ENCODE peak calls at places on chromosomes 11 and 22, in four cellular contexts. One of them, this sample, is unnamed.
A peak's percentile ranks its signal among the peaks of the same experiment; 100 is the strongest.

GRCh38 chr22:22397292-22397870 is 111.2 kb downstream of the ZNF280B start:
- DNase-seq in mesenchymal stem cell: no peak
- DNase-seq in neuronal stem cell: no peak
- DNase-seq in trophoblast cell: peak; percentile 94
- DNase-seq in this sample: no peak

GRCh38 chr11:45848654-45849081 is 1.4 kb downstream of the CRY2 start:
- DNase-seq in mesenchymal stem cell: no peak
- DNase-seq in trophoblast cell: no peak
- DNase-seq in neuronal stem cell: no peak
- DNase-seq in this sample: no peak

GRCh38 chr11:42249956-42250355 is 790.5 kb upstream of the LRRC4C start:
- DNase-seq in trophoblast cell: no peak
- DNase-seq in mesenchymal stem cell: no peak
- DNase-seq in neuronal stem cell: no peak
- DNase-seq in this sample: no peak

GRCh38 chr11:101428918-101429317 is 154.9 kb downstream of the TRPC6 start:
- DNase-seq in neuronal stem cell: no peak
- DNase-seq in mesenchymal stem cell: peak; percentile 57
- DNase-seq in trophoblast cell: no peak
- DNase-seq in this sample: peak; percentile 43

GRCh38 chr11:111941963-111942362 is 4.8 kb downstream of the DIXDC1 start:
- DNase-seq in trophoblast cell: no peak
- DNase-seq in neuronal stem cell: no peak
- DNase-seq in mesenchymal stem cell: no peak
- DNase-seq in this sample: no peak

GRCh38 chr11:60801194-60801593 is 16.1 kb downstream of the MS4A10 start:
- DNase-seq in mesenchymal stem cell: no peak
- DNase-seq in trophoblast cell: no peak
- DNase-seq in neuronal stem cell: no peak
- DNase-seq in this sample: no peak

GRCh38 chr11:130798280-130798679 is 118.0 kb downstream of the SNX19 start:
- DNase-seq in trophoblast cell: peak; percentile 7
- DNase-seq in neuronal stem cell: no peak
- DNase-seq in mesenchymal stem cell: peak; percentile 90
- DNase-seq in this sample: no peak

GRCh38 chr11:72314199-72314598 is 70.2 kb upstream of the PHOX2A start:
- DNase-seq in trophoblast cell: no peak
- DNase-seq in neuronal stem cell: no peak
- DNase-seq in mesenchymal stem cell: no peak
- DNase-seq in this sample: no peak

GRCh38 chr11:71542382-71542781 is 4.6 kb downstream of the KRTAP5-8 start:
- DNase-seq in neuronal stem cell: no peak
- DNase-seq in mesenchymal stem cell: no peak
- DNase-seq in trophoblast cell: no peak
- DNase-seq in this sample: no peak

GRCh38 chr11:624705-625635 is at the start of gene CDHR5:
- DNase-seq in trophoblast cell: no peak
- DNase-seq in neuronal stem cell: no peak
- DNase-seq in mesenchymal stem cell: no peak
- DNase-seq in this sample: no peak

GRCh38 chr11:102869354-102869753 is 5.4 kb downstream of the MMP12 start:
- DNase-seq in trophoblast cell: no peak
- DNase-seq in mesenchymal stem cell: peak; percentile 80
- DNase-seq in neuronal stem cell: no peak
- DNase-seq in this sample: no peak

GRCh38 chr11:97140885-97141494 is 751.2 kb downstream of the JRKL start:
- DNase-seq in neuronal stem cell: peak; percentile 17
- DNase-seq in trophoblast cell: no peak
- DNase-seq in mesenchymal stem cell: peak; percentile 40
- DNase-seq in this sample: no peak

GRCh38 chr11:45252877-45253276 is 33.3 kb downstream of the SYT13 start:
- DNase-seq in neuronal stem cell: no peak
- DNase-seq in trophoblast cell: no peak
- DNase-seq in mesenchymal stem cell: no peak
- DNase-seq in this sample: no peak

GRCh38 chr22:43060213-43060612 is 29.0 kb downstream of the TTLL1 start:
- DNase-seq in trophoblast cell: peak; percentile 59
- DNase-seq in neuronal stem cell: peak; percentile 44
- DNase-seq in mesenchymal stem cell: peak; percentile 15
- DNase-seq in this sample: peak; percentile 86

GRCh38 chr11:129639300-129639699 is 176.3 kb upstream of the TMEM45B start:
- DNase-seq in trophoblast cell: no peak
- DNase-seq in neuronal stem cell: no peak
- DNase-seq in mesenchymal stem cell: peak; percentile 97
- DNase-seq in this sample: no peak

GRCh38 chr11:15965562-15966250 is 390.6 kb downstream of the SOX6 start:
- DNase-seq in neuronal stem cell: no peak
- DNase-seq in trophoblast cell: no peak
- DNase-seq in mesenchymal stem cell: no peak
- DNase-seq in this sample: no peak

GRCh38 chr11:131659931-131660330 is 289.5 kb downstream of the NTM start:
- DNase-seq in trophoblast cell: no peak
- DNase-seq in neuronal stem cell: no peak
- DNase-seq in mesenchymal stem cell: no peak
- DNase-seq in this sample: no peak

GRCh38 chr11:132177106-132177505 is 806.7 kb downstream of the NTM start:
- DNase-seq in mesenchymal stem cell: peak; percentile 53
- DNase-seq in trophoblast cell: no peak
- DNase-seq in neuronal stem cell: peak; percentile 56
- DNase-seq in this sample: no peak

GRCh38 chr11:65782816-65783228 is 2.0 kb upstream of the AP5B1 start:
- DNase-seq in trophoblast cell: peak; percentile 50
- DNase-seq in neuronal stem cell: no peak
- DNase-seq in mesenchymal stem cell: no peak
- DNase-seq in this sample: no peak

GRCh38 chr11:46050065-46050464 is 71.2 kb downstream of the PHF21A start:
- DNase-seq in mesenchymal stem cell: peak; percentile 84
- DNase-seq in trophoblast cell: peak; percentile 80
- DNase-seq in neuronal stem cell: peak; percentile 49
- DNase-seq in this sample: peak; percentile 45

DNA sequence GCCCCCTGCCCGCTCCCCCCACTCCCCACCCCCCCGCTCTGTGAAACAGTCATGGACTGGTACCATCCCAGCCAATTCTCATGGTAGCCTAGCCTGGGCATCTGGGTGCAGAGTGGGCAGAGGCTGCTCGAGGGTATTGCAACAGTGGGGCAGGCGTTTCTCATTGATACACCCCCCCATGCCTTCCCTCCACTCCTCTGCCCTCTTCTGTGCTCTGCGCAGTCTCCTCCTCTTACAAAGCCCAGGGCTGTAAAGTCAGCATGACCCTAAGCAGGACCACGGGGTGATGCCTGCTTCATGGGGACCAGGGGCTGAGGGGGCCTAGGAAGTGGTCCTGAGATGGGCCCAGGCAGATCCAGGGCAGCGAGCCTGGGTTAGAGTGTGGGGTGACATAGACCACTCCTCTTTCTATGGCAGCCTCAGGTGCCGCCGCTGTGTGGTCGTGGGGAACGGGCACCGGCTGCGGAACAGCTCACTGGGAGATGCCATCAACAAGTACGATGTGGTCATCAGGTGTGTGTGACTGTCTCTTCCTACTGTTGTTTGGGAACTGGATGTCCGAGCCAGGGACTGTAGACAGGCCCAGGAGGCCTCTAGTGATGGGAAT is 52.3 kb downstream of the ST3GAL4 start:
- DNase-seq in neuronal stem cell: no peak
- DNase-seq in mesenchymal stem cell: no peak
- DNase-seq in trophoblast cell: no peak
- DNase-seq in this sample: no peak
- H3K18ac ChIP-seq in neuronal stem cell: no peak overlapping the region
- H3K18ac ChIP-seq in mesenchymal stem cell: no peak overlapping the region
- H3K18ac ChIP-seq in trophoblast cell: no peak overlapping the region
- H3K18ac ChIP-seq in this sample: no peak overlapping the region

GRCh38 chr11:13336246-13336873 is 58.8 kb downstream of the BMAL1 start:
- DNase-seq in trophoblast cell: no peak
- DNase-seq in mesenchymal stem cell: no peak
- DNase-seq in neuronal stem cell: no peak
- DNase-seq in this sample: no peak
- H3K23ac ChIP-seq in trophoblast cell: no peak overlapping the region
- H3K23ac ChIP-seq in mesenchymal stem cell: no peak overlapping the region
- H3K23ac ChIP-seq in neuronal stem cell: peak overlapping the region; percentile 8
- H3K23ac ChIP-seq in this sample: no peak overlapping the region

GRCh38 chr22:44383071-44383575 is 70.4 kb upstream of the SHISAL1 start:
- DNase-seq in trophoblast cell: no peak
- DNase-seq in neuronal stem cell: no peak
- DNase-seq in mesenchymal stem cell: no peak
- DNase-seq in this sample: no peak
- H2BK12ac ChIP-seq in trophoblast cell: no peak overlapping the region
- H2BK12ac ChIP-seq in neuronal stem cell: no peak overlapping the region
- H2BK12ac ChIP-seq in mesenchymal stem cell: no peak overlapping the region
- H2BK12ac ChIP-seq in this sample: no peak overlapping the region

DNA sequence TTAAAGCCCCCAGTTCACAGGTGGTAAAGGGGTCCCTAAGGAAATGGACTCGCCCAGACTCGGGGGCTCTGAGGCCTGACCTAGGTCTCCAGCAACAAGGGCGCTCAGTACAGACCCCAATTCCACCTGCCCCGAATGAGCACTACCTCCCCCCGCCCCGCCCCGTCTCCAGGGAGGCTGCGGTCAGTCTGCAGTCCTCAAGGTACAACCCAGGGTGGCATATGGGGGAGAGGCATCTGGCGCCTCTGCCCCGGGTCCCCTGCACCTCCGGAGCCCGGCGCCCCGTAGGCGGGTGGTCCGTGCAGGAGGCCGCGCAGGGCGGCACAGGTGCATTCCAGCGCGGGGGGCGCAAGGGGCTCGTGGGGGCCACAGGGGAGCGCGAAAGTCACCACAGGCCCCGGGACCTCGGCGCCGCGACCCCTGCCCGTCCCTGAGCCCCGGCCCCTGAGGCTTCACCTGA is 361 bp downstream of the CTSD start:
- DNase-seq in neuronal stem cell: no peak
- DNase-seq in mesenchymal stem cell: no peak
- DNase-seq in trophoblast cell: no peak
- DNase-seq in this sample: no peak
- H3K18ac ChIP-seq in neuronal stem cell: peak overlapping the region; percentile 97
- H3K18ac ChIP-seq in mesenchymal stem cell: peak overlapping the region; percentile 88
- H3K18ac ChIP-seq in trophoblast cell: peak overlapping the region; percentile 99
- H3K18ac ChIP-seq in this sample: no peak overlapping the region

GRCh38 chr11:34916810-34917780 is 677 bp downstream of the PDHX start:
- DNase-seq in mesenchymal stem cell: no peak
- DNase-seq in trophoblast cell: no peak
- DNase-seq in neuronal stem cell: no peak
- DNase-seq in this sample: no peak

GRCh38 chr11:34915136-34916013 is 804 bp downstream of the APIP start:
- DNase-seq in trophoblast cell: no peak
- DNase-seq in mesenchymal stem cell: peak; percentile 57
- DNase-seq in neuronal stem cell: no peak
- DNase-seq in this sample: no peak

GRCh38 chr11:34921156-34921555 is 4.7 kb downstream of the PDHX start:
- DNase-seq in neuronal stem cell: no peak
- DNase-seq in mesenchymal stem cell: no peak
- DNase-seq in trophoblast cell: no peak
- DNase-seq in this sample: no peak

GRCh38 chr11:34910817-34911216 is 5.4 kb downstream of the APIP start:
- DNase-seq in neuronal stem cell: no peak
- DNase-seq in trophoblast cell: no peak
- DNase-seq in mesenchymal stem cell: no peak
- DNase-seq in this sample: no peak

GRCh38 chr11:34916014-34916809 is at the start of the genes APIP and PDHX:
- DNase-seq in mesenchymal stem cell: peak; percentile 98
- DNase-seq in neuronal stem cell: peak; percentile 98
- DNase-seq in trophoblast cell: peak; percentile 99
- DNase-seq in this sample: peak; percentile 99
- H3K23ac ChIP-seq in mesenchymal stem cell: no peak within 1 kb of the TSS
- H3K23ac ChIP-seq in neuronal stem cell: peak within 1 kb of the TSS; percentile 98
- H3K23ac ChIP-seq in trophoblast cell: peak within 1 kb of the TSS; percentile 55
- H3K23ac ChIP-seq in this sample: no peak within 1 kb of the TSS

DNA sequence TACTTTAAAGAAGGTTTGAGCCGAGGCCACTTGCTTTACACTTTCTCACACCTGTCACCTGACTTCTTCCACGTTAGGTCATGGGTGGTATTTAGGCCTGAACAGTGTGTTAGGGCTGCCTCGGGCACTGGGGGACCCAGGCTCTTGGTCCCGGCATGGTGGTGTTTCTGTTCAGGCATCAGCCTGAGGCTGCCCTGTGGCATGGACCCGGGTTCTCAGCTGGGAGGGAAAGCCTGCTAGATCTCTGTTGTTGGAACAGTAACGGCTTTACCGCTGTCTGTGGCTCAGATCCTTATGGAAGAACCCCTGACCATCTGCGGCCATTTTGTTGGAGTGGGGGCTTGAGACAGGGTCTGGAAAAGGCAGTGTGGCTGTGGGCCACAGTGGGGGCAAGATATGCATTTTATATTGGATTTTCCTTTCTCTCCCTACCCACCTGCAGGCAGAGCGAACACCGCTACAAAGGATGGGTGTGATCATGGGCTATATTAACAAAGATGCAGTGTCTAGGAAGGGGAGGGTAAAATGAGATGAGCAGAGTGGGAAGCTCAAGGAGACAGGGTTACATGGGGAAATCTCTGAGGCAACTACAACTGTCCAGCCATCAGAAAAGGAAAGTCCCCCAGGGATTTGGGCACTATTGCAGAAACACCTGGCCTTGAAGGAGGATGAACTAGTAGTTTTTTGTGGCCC is 1.6 kb upstream of the KCNJ11 start:
- DNase-seq in trophoblast cell: no peak
- DNase-seq in mesenchymal stem cell: no peak
- DNase-seq in neuronal stem cell: no peak
- DNase-seq in this sample: no peak
- H2BK12ac ChIP-seq in trophoblast cell: no peak overlapping the region
- H2BK12ac ChIP-seq in mesenchymal stem cell: no peak overlapping the region
- H2BK12ac ChIP-seq in neuronal stem cell: no peak overlapping the region
- H2BK12ac ChIP-seq in this sample: no peak overlapping the region

GRCh38 chr11:10298342-10298741 is 4.3 kb upstream of the SBF2 start:
- DNase-seq in mesenchymal stem cell: peak; percentile 98
- DNase-seq in neuronal stem cell: no peak
- DNase-seq in trophoblast cell: no peak
- DNase-seq in this sample: no peak
- H3K18ac ChIP-seq in mesenchymal stem cell: no peak overlapping the region
- H3K18ac ChIP-seq in neuronal stem cell: no peak overlapping the region
- H3K18ac ChIP-seq in trophoblast cell: no peak overlapping the region
- H3K18ac ChIP-seq in this sample: no peak overlapping the region

DNA sequence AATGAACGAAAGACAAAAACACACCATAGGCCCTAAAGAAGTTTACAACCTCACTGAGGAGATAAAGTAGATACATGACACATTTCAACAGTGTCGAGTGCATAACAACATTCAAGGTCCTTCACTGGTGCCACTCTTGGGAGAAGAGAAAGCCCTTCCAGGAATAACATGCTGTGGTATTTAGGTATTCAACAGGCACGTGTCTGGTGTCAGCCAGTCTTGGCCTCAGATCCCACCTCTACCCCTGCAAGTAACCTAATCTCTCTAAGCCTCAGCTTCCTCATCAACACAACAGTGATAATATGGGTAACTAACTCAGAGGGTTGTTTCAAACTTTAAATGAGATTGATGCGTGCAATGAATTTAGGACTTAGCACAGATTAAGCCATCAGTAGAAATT is 235.0 kb upstream of the ZC3H12C start:
- DNase-seq in neuronal stem cell: no peak
- DNase-seq in mesenchymal stem cell: no peak
- DNase-seq in trophoblast cell: no peak
- DNase-seq in this sample: no peak
- H3K23ac ChIP-seq in neuronal stem cell: no peak overlapping the region
- H3K23ac ChIP-seq in mesenchymal stem cell: no peak overlapping the region
- H3K23ac ChIP-seq in trophoblast cell: no peak overlapping the region
- H3K23ac ChIP-seq in this sample: no peak overlapping the region

This sample was measured in H9.